ENCODE peak calls at places on chromosome 13, in six cellular contexts. A is midbrain; F is tibial nerve; P is activated T-helper 9 cell treated with anti-CD3 and anti-CD28 coated beads, Interleukin-2, amount 50 U/mL, for 16 hours; I is HFF-Myc; D is NCI-H2081. E is an unnamed sample.

GRCh38 chr13:23810842-23811241 is 78.4 kb downstream of the MIPEP start:
- DNase-seq in A (no peak), F (no peak), P (no peak), I (no peak), D (no peak), E (no peak)

GRCh38 chr13:39401756-39402155 is 201.2 kb downstream of the LHFPL6 start:
- DNase-seq in A (no peak), F (no peak), P (no peak), I (no peak), D (no peak), E (no peak)

GRCh38 chr13:38830442-38831045 is 143.7 kb downstream of the FREM2 start:
- DNase-seq in A (no peak), F (no peak), P (no peak), I (no peak), D (no peak), E (no peak)

GRCh38 chr13:48950507-48950886 is 25.2 kb upstream of the FNDC3A start:
- DNase-seq in A (no peak), F (no peak), P (no peak), I (no peak), D (no peak), E (no peak)

GRCh38 chr13:73661687-73662425 is 472.3 kb downstream of the KLF12 start:
- DNase-seq in A (no peak), F (no peak), P (no peak), I (no peak), D (peak; percentile 35), E (no peak)

GRCh38 chr13:35892837-35893814 is 238.1 kb downstream of the DCLK1 start:
- DNase-seq in A (no peak), F (no peak), P (no peak), I (no peak), D (no peak), E (no peak)

GRCh38 chr13:32585625-32586021 is 629 bp upstream of the PDS5B start:
- DNase-seq in A (no peak), F (no peak), P (no peak), I (no peak), D (no peak), E (no peak)

GRCh38 chr13:26867451-26868067 is 107.0 kb upstream of the GPR12 start:
- DNase-seq in A (no peak), F (no peak), P (no peak), I (peak; percentile 7), D (no peak), E (no peak)

GRCh38 chr13:42981317-42981716 is 10.7 kb downstream of the EPSTI1 start:
- DNase-seq in A (no peak), F (no peak), P (no peak), I (no peak), D (no peak), E (no peak)

GRCh38 chr13:66926851-66927524 is 303.1 kb downstream of the PCDH9 start:
- DNase-seq in A (no peak), F (no peak), P (no peak), I (no peak), D (no peak), E (no peak)

GRCh38 chr13:49998714-49999624 is 2.1 kb downstream of the TRIM13 start:
- DNase-seq in A (no peak), F (no peak), P (no peak), I (no peak), D (no peak), E (no peak)

GRCh38 chr13:106570354-106570822 is 2.5 kb upstream of the ARGLU1 start:
- DNase-seq in A (no peak), F (peak; percentile 20), P (peak; percentile 65), I (no peak), D (no peak), E (no peak)

GRCh38 chr13:33454844-33455256 is 169.3 kb upstream of the STARD13 start:
- DNase-seq in A (no peak), F (no peak), P (no peak), I (peak; percentile 95), D (no peak), E (no peak)

GRCh38 chr13:51435002-51435578 is 17.7 kb downstream of the INTS6 start:
- DNase-seq in A (peak; percentile 22), F (no peak), P (no peak), I (no peak), D (no peak), E (no peak)

GRCh38 chr13:95115525-95115924 is 185.7 kb downstream of the ABCC4 start:
- DNase-seq in A (no peak), F (no peak), P (no peak), I (no peak), D (peak; percentile 47), E (no peak)

GRCh38 chr13:94917814-94918213 is 205.5 kb upstream of the SOX21 start:
- DNase-seq in A (no peak), F (no peak), P (no peak), I (no peak), D (no peak), E (no peak)

GRCh38 chr13:46386996-46387851 is at the start of gene RUBCNL:
- DNase-seq in A (peak; percentile 35), F (no peak), P (peak; percentile 3), I (no peak), D (peak; percentile 15), E (no peak)

GRCh38 chr13:68176486-68176885 is 946.4 kb upstream of the PCDH9 start:
- DNase-seq in A (no peak), F (no peak), P (no peak), I (no peak), D (no peak), E (peak; percentile 85)

GRCh38 chr13:38180100-38180499 is 169.6 kb upstream of the UFM1 start:
- DNase-seq in A (no peak), F (no peak), P (no peak), I (no peak), D (no peak), E (no peak)

GRCh38 chr13:73618275-73618865 is 515.8 kb downstream of the KLF12 start:
- DNase-seq in A (no peak), F (no peak), P (no peak), I (no peak), D (no peak), E (no peak)

GRCh38 chr13:38381840-38382239 is 32.2 kb downstream of the UFM1 start:
- DNase-seq in A (no peak), F (no peak), P (no peak), I (no peak), D (peak; percentile 18), E (no peak)

GRCh38 chr13:42525035-42525504 is 48.9 kb upstream of the TNFSF11 start:
- DNase-seq in A (no peak), F (no peak), P (no peak), I (peak; percentile 37), D (no peak), E (no peak)

GRCh38 chr13:26007261-26007765 is 44.5 kb downstream of the SHISA2 start:
- DNase-seq in A (no peak), F (no peak), P (no peak), I (no peak), D (no peak), E (no peak)

GRCh38 chr13:28718538-28719226 is at the start of gene SLC46A3:
- DNase-seq in A (peak; percentile 99), F (peak; percentile 95), P (peak; percentile 95), I (peak; percentile 75), D (peak; percentile 94), E (peak; percentile 94)

GRCh38 chr13:114065926-114066774 is 66.3 kb downstream of the RASA3 start:
- DNase-seq in A (no peak), F (no peak), P (no peak), I (no peak), D (no peak), E (no peak)

GRCh38 chr13:41019027-41019487 is at the start of gene ELF1:
- DNase-seq in A (no peak), F (no peak), P (peak; percentile 23), I (peak; percentile 51), D (peak; percentile 37), E (no peak)

GRCh38 chr13:29161653-29162052 is 341.5 kb downstream of the MTUS2 start:
- DNase-seq in A (no peak), F (no peak), P (no peak), I (no peak), D (no peak), E (no peak)

GRCh38 chr13:23722726-23723453 is 152.7 kb downstream of the TNFRSF19 start:
- DNase-seq in A (no peak), F (no peak), P (no peak), I (no peak), D (no peak), E (no peak)

GRCh38 chr13:44653261-44653660 is 77.1 kb upstream of the TSC22D1 start:
- DNase-seq in A (no peak), F (no peak), P (no peak), I (no peak), D (no peak), E (no peak)

GRCh38 chr13:24124789-24125476 is 35.6 kb upstream of the SPATA13 start:
- DNase-seq in A (no peak), F (no peak), P (no peak), I (no peak), D (no peak), E (no peak)

GRCh38 chr13:33236021-33236420 is 49.5 kb downstream of the STARD13 start:
- DNase-seq in A (no peak), F (no peak), P (no peak), I (no peak), D (no peak), E (no peak)

GRCh38 chr13:101211261-101211660 is 205.0 kb downstream of the NALCN start:
- DNase-seq in A (no peak), F (no peak), P (no peak), I (no peak), D (no peak), E (no peak)

GRCh38 chr13:90696254-90696653 is 651.2 kb upstream of the MIR17HG start:
- DNase-seq in A (no peak), F (no peak), P (no peak), I (no peak), D (no peak), E (no peak)

GRCh38 chr13:30968734-30969335 is 36.4 kb downstream of the TEX26 start:
- DNase-seq in A (no peak), F (no peak), P (no peak), I (no peak), D (no peak), E (no peak)

GRCh38 chr13:98484289-98485219 is 92.4 kb downstream of the STK24 start:
- DNase-seq in A (no peak), F (no peak), P (peak; percentile 71), I (no peak), D (peak; percentile 52), E (peak; percentile 96)

E was measured in brain pericyte.